ENCODE peak calls at places on chromosome 9, in seven cellular contexts. J is HepG2, H is adrenal gland, I is A549, F is left ventricle myocardium inferior, S is astrocyte, R is lung. E is an unnamed sample.

GRCh38 chr9:91305596-91305995 is 56.1 kb downstream of the AUH start:
- DNase-seq in J (no peak), H (no peak), I (no peak), F (no peak), S (no peak), R (no peak), E (no peak)

GRCh38 chr9:108973876-108974275 is 39.4 kb downstream of the CTNNAL1 start:
- DNase-seq in J (no peak), H (peak; percentile 52), I (no peak), F (no peak), S (no peak), R (no peak), E (no peak)

GRCh38 chr9:96453625-96454024 is 3.7 kb downstream of the HABP4 start:
- DNase-seq in J (peak; percentile 25), H (peak; percentile 29), I (peak; percentile 66), F (no peak), S (peak; percentile 33), R (no peak), E (peak; percentile 21)

GRCh38 chr9:98899399-98900056 is 44.2 kb upstream of the COL15A1 start:
- DNase-seq in J (no peak), H (peak; percentile 38), I (no peak), F (no peak), S (peak; percentile 72), R (no peak), E (no peak)

GRCh38 chr9:8539681-8540197 is 740.2 kb upstream of the DMAC1 start:
- DNase-seq in J (no peak), H (no peak), I (no peak), F (no peak), S (no peak), R (no peak), E (no peak)

GRCh38 chr9:126791406-126792230 is 13.2 kb upstream of the ZBTB43 start:
- DNase-seq in J (peak; percentile 49), H (no peak), I (peak; percentile 90), F (no peak), S (peak; percentile 65), R (no peak), E (no peak)

GRCh38 chr9:130935660-130936271 is 3.3 kb downstream of the FIBCD1 start:
- DNase-seq in J (peak; percentile 35), H (no peak), I (no peak), F (no peak), S (no peak), R (no peak), E (no peak)

GRCh38 chr9:16824545-16825041 is 45.9 kb downstream of the BNC2 start:
- DNase-seq in J (no peak), H (no peak), I (peak; percentile 51), F (no peak), S (peak; percentile 37), R (no peak), E (no peak)

GRCh38 chr9:93670208-93671029 is 94.0 kb downstream of the PHF2 start:
- DNase-seq in J (no peak), H (peak; percentile 34), I (no peak), F (peak; percentile 7), S (no peak), R (no peak), E (peak; percentile 51)

GRCh38 chr9:73541923-73542322 is 390.3 kb downstream of the ANXA1 start:
- DNase-seq in J (no peak), H (no peak), I (no peak), F (no peak), S (no peak), R (no peak), E (no peak)
- H3K4me1 ChIP-seq in J (peaks cover 57% of the 10 kb centered on the region), H (no peaks in the 10 kb centered on the region), I (no peaks in the 10 kb centered on the region), F (no peaks in the 10 kb centered on the region), S (no peaks in the 10 kb centered on the region), R (no peaks in the 10 kb centered on the region), E (no peaks in the 10 kb centered on the region)

GRCh38 chr9:78297672-78297961 is 692 bp downstream of the PSAT1 start:
- DNase-seq in J (no peak), H (no peak), I (peak; percentile 31), F (no peak), S (no peak), R (no peak), E (no peak)

GRCh38 chr9:78296893-78297671 is at the start of gene PSAT1:
- DNase-seq in J (peak; percentile 94), H (peak; percentile 97), I (peak; percentile 97), F (peak; percentile 78), S (peak; percentile 96), R (peak; percentile 88), E (peak; percentile 96)

GRCh38 chr9:78295177-78295575 is 1.7 kb upstream of the PSAT1 start:
- DNase-seq in J (no peak), H (no peak), I (no peak), F (no peak), S (no peak), R (no peak), E (no peak)

GRCh38 chr9:78295731-78296130 is 1.2 kb upstream of the PSAT1 start:
- DNase-seq in J (peak; percentile 64), H (no peak), I (no peak), F (no peak), S (no peak), R (no peak), E (no peak)

GRCh38 chr9:78296208-78296892 is 575 bp upstream of the PSAT1 start:
- DNase-seq in J (peak; percentile 62), H (peak; percentile 81), I (peak; percentile 49), F (peak; percentile 37), S (no peak), R (peak; percentile 58), E (peak; percentile 49)
- TF ChIP-seq CTCF in J (no peak), H (no peak), I (no peak), F (no peak), S (no peak), R (no peak), E (no peak)

GRCh38 chr9:103700558-103700957 is 393.6 kb upstream of the SMC2 start:
- DNase-seq in J (no peak), H (no peak), I (no peak), F (no peak), S (no peak), R (no peak), E (no peak)
- H3K9me3 ChIP-seq in J (peaks cover 5% of the 10 kb centered on the region), H (no peaks in the 10 kb centered on the region), I (no peaks in the 10 kb centered on the region), F (no peaks in the 10 kb centered on the region), S (peaks cover 6% of the 10 kb centered on the region), R (no peaks in the 10 kb centered on the region), E (no peaks in the 10 kb centered on the region)

GRCh38 chr9:124127290-124127646 is 115.7 kb downstream of the LHX2 start:
- DNase-seq in J (no peak), H (no peak), I (no peak), F (no peak), S (no peak), R (no peak), E (no peak)

GRCh38 chr9:124126571-124127289 is 115.2 kb downstream of the LHX2 start:
- DNase-seq in J (peak; percentile 56), H (peak; percentile 68), I (peak; percentile 75), F (peak; percentile 70), S (peak; percentile 25), R (peak; percentile 77), E (peak; percentile 75)

GRCh38 chr9:124122813-124123462 is 111.4 kb downstream of the LHX2 start:
- DNase-seq in J (no peak), H (no peak), I (no peak), F (no peak), S (no peak), R (no peak), E (no peak)

GRCh38 chr9:124124729-124125589 is 113.4 kb downstream of the LHX2 start:
- DNase-seq in J (no peak), H (no peak), I (no peak), F (no peak), S (no peak), R (no peak), E (no peak)

GRCh38 chr9:124125590-124126047 is 114.1 kb downstream of the LHX2 start:
- DNase-seq in J (no peak), H (no peak), I (no peak), F (no peak), S (no peak), R (no peak), E (no peak)
- H3K4me1 ChIP-seq in J (peaks cover 9% of the 10 kb centered on the region), H (no peaks in the 10 kb centered on the region), I (peaks cover 14% of the 10 kb centered on the region), F (no peaks in the 10 kb centered on the region), S (no peaks in the 10 kb centered on the region), R (no peaks in the 10 kb centered on the region), E (no peaks in the 10 kb centered on the region)

DNA sequence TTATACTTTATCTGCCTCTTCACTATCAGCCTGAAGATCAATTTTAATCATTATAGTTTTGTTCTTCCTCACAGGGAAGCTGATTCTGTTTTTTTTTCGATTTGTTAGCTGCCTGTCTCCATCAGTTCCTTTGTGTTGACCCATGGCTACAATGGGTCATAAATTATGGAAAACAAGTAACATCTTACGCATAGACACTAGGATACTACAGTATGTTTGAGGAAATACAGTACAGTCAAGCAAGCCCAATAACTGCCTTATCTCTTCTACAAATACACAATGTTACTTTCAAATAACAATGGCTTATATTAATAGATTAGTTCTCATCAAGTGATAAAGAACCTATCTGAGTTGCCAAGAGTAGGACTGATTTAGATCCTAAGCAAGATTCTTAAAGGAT is 160.5 kb upstream of the FREM1 start:
- DNase-seq in J (no peak), H (no peak), I (no peak), F (no peak), S (no peak), R (no peak), E (no peak)
- TF ChIP-seq CTCF in J (no peak), H (no peak), I (no peak), F (no peak), S (no peak), R (no peak), E (no peak)

DNA sequence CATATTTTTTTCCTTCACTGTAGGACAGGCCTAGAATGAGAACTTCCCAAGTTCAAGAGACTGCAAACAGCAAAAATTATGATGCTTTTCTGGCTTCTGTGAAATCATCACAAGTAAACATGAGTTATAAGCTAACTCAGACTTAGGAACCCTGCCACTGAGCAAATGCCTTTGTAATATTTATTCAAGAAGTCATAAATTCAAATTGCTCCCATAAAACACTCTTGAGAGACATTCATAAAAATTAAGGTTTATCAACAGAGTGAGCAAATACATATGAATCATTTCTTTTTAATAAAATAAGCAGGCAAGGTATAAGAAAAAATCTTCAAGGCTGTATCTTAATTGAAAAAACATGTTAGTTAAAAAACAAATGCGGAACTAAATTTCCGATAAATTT is 124.2 kb downstream of the GNA14 start:
- DNase-seq in J (no peak), H (no peak), I (peak; percentile 36), F (no peak), S (no peak), R (no peak), E (no peak)
- H3K9me3 ChIP-seq in J (no peaks in the 10 kb centered on the region), H (no peaks in the 10 kb centered on the region), I (peaks cover 9% of the 10 kb centered on the region), F (peaks cover 7% of the 10 kb centered on the region), S (no peaks in the 10 kb centered on the region), R (no peaks in the 10 kb centered on the region), E (no peaks in the 10 kb centered on the region)

DNA sequence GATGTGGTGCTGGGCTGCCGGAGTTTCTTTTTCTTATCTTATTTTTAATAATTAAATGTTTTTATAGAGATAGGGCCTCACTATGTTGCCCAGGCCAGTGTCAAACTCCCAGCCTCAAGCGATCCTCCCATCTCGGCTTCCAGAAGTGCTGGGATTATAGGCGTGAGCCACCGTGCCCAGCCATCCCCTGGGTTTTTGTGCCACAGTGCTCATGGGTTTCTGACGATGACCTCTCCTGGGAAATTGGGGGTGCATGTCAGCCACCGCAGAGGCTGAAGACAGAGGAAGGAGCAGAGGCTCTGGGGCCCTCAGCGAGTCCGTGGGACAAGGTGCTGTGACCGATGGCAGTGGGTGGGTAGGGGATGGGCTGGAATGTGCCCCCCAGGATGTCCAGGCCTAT is 14.4 kb downstream of the GPSM1 start:
- DNase-seq in J (no peak), H (no peak), I (no peak), F (no peak), S (no peak), R (no peak), E (no peak)
- H3K4me1 ChIP-seq in J (peaks cover 62% of the 10 kb centered on the region), H (peaks cover 45% of the 10 kb centered on the region), I (peaks cover 8% of the 10 kb centered on the region), F (peaks cover 73% of the 10 kb centered on the region), S (peaks cover 17% of the 10 kb centered on the region), R (peaks cover 20% of the 10 kb centered on the region), E (peaks cover 23% of the 10 kb centered on the region)

GRCh38 chr9:81665514-81665838 is 23.9 kb downstream of the TLE1 start:
- DNase-seq in J (no peak), H (no peak), I (no peak), F (no peak), S (no peak), R (no peak), E (peak; percentile 30)
- TF ChIP-seq CTCF in J (no peak), H (no peak), I (no peak), F (no peak), S (no peak), R (no peak), E (no peak)